ENCODE peak calls at places on chromosomes 1 and 21, in six cellular contexts. H is CD8-positive, alpha-beta T cell; D is HL-60; V is body of pancreas; X is right lobe of liver; M is mammary epithelial cell. A is an unnamed sample.

GRCh38 chr1:189269011-189269410 is 1208.7 kb downstream of the BRINP3 start:
- DNase-seq in H (no peak), D (no peak), V (no peak), X (no peak), M (no peak), A (no peak)

GRCh38 chr1:219812491-219813221 is 115.7 kb downstream of the SLC30A10 start:
- DNase-seq in H (no peak), D (no peak), V (peak), X (no peak), M (peak), A (no peak)

GRCh38 chr1:238658766-238659165 is 727.6 kb upstream of the CHRM3 start:
- DNase-seq in H (no peak), D (no peak), V (no peak), X (no peak), M (no peak), A (no peak)

GRCh38 chr1:209989525-209989924 is 51.5 kb downstream of the SYT14 start:
- DNase-seq in H (no peak), D (no peak), V (no peak), X (no peak), M (peak), A (no peak)

GRCh38 chr1:37262439-37263170 is 211.8 kb upstream of the ZC3H12A start:
- DNase-seq in H (no peak), D (no peak), V (no peak), X (no peak), M (no peak), A (no peak)

GRCh38 chr1:27567931-27568246 is 36.1 kb downstream of the AHDC1 start:
- DNase-seq in H (no peak), D (no peak), V (no peak), X (no peak), M (no peak), A (no peak)

GRCh38 chr1:219626865-219627264 is 14.0 kb upstream of the ZC3H11B start:
- DNase-seq in H (no peak), D (no peak), V (no peak), X (no peak), M (no peak), A (no peak)

GRCh38 chr21:33943293-33943692 is 27.7 kb upstream of the ATP5PO start:
- DNase-seq in H (no peak), D (no peak), V (no peak), X (no peak), M (peak), A (no peak)

GRCh38 chr1:246798606-246799496 is 74.6 kb downstream of the SCCPDH start:
- DNase-seq in H (no peak), D (no peak), V (no peak), X (no peak), M (no peak), A (no peak)

GRCh38 chr1:207962716-207963428 is 51.9 kb upstream of the CD34 start:
- DNase-seq in H (no peak), D (no peak), V (peak), X (peak), M (no peak), A (peak)

GRCh38 chr1:192994141-192994540 is 65.0 kb downstream of the UCHL5 start:
- DNase-seq in H (no peak), D (no peak), V (no peak), X (no peak), M (no peak), A (no peak)
- H3K27ac ChIP-seq in H (no peak), D (no peak), V (no peak), X (no peak), M (no peak), A (no peak)

DNA sequence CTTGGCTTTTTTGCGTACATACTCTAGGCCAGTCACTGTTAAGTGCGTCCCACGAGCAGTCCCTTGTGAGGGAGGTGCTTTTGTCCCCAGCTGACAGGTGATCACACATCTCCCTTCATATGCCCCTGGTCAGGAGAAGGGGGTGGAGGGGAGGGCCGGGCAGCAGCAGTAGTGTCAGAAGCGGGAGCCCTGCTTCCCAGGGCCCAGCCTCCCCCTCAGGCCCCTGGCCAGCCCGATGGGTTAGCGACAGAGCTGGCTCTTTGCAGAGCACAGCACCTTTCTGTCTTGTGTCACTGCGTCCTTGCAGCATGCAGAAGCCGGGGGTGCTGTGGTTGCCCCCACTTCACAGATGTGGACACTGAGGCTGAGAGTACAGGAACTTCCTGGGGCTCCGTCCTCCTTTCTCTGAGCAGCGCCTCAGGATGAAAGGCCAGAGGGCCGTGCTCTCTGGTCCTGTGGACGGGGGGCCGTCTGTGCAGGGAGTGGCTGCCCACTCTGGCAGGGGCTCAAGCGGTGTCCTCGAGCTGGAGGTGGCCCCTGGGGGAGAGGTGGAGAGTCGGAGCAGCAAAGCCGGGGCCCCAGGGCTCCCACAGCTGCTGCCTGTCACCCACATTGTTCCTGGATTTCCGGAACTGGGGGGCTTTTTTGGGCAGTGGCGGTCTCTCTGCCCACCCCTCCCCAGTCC is 5.9 kb downstream of the TMEM201 start:
- DNase-seq in H (no peak), D (no peak), V (no peak), X (peak), M (no peak), A (no peak)
- H3K27ac ChIP-seq in H (no peak), D (no peak), V (no peak), X (no peak), M (no peak), A (no peak)

DNA sequence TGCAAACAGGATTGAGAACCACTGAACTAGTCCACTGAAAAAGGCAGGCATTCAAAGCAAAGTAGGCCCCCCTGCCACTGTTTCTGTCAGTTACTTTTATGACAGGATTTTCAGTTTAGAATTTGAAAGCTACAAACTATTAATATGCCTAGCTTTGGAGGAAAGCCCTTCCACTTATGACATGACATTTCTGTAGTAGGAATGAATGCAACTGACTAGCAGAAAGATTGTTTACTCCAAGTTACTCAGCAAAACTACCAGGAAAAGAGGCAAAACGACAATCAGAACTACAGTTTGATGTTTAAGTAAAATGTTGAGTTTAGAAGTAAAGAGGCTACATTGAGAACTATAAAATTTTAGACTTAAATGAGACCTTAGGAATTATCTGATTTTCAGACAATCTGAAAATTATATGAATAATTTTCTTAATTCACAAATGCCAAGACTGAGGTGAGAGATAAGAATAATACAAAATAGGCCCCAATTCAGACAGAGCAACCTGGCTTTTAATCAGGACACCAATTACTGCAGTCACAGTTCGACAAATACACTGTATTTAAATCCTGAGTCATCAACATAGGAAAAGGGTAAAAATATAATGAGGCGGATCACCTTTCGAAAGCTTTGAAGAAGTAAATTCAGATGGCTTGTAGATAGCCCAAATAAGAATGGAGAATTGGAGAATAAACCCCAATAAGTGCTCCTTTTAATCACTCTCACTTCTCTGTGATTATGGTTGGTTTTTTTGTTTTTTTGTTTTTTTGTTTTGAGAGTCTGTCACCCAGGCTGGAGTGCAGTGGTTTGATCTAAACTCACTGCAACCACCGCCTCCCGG is 2.2 kb downstream of the PRKAB2 start:
- DNase-seq in H (no peak), D (no peak), V (no peak), X (no peak), M (no peak), A (no peak)
- H3K27ac ChIP-seq in H (no peak), D (no peak), V (peak), X (peak), M (peak), A (no peak)

GRCh38 chr1:185787238-185787637 is 53.0 kb downstream of the HMCN1 start:
- DNase-seq in H (no peak), D (no peak), V (no peak), X (no peak), M (no peak), A (no peak)
- H3K27ac ChIP-seq in H (no peak), D (no peak), V (no peak), X (no peak), M (no peak), A (no peak)

DNA sequence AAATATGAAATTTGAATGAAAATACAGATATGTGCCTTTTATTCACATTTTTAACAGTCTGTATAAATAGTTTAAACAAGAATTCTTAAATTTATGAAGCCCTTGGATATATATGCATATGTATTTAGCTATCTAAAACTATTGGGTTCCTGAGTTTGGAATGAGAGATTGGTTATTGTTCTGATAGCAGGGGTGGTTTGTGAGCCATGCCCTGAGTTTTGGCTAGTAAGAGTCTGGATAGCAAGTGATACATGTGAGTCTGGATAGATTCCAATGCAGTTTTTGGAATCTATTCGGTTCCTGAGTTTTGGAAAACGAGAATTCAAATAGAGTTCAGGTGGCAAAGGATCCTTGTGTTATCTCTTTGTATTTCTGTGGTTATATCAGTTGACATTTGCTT is 2.8 kb downstream of the MAN1A2 start:
- DNase-seq in H (no peak), D (no peak), V (no peak), X (no peak), M (no peak), A (no peak)
- H3K27ac ChIP-seq in H (no peak), D (no peak), V (peak), X (no peak), M (no peak), A (no peak)

A was measured in Peyer's patch.